ENCODE peak calls at places on chromosomes 3 and 15, in nine cellular contexts. P is esophagus squamous epithelium; Q is CD8-positive, alpha-beta T cell; M is stomach; D is breast epithelium; I is OCI-LY7; T is upper lobe of right lung; N is adrenal gland; C is tibial nerve. F is an unnamed sample. For H3K9me3, the result is how much of the 10 kb centered on the place peaks cover.

GRCh38 chr3:24323272-24323671 is 171.4 kb downstream of the THRB start:
- DNase-seq in P (no peak), Q (no peak), M (no peak), D (no peak), I (no peak), T (no peak), N (no peak), C (no peak), F (no peak)

GRCh38 chr3:177658354-177658753 is 461.1 kb upstream of the TBL1XR1 start:
- DNase-seq in P (no peak), Q (no peak), M (no peak), D (no peak), I (no peak), T (no peak), N (no peak), C (no peak), F (no peak)

GRCh38 chr15:94175420-94175819 is 55.9 kb upstream of the MCTP2 start:
- DNase-seq in P (no peak), Q (no peak), M (no peak), D (no peak), I (no peak), T (no peak), N (no peak), C (no peak), F (peak)

GRCh38 chr3:65894679-65895078 is 144.0 kb downstream of the MAGI1 start:
- DNase-seq in P (no peak), Q (no peak), M (no peak), D (no peak), I (no peak), T (no peak), N (no peak), C (no peak), F (peak)

GRCh38 chr3:189842681-189843602 is 211.8 kb downstream of the TP63 start:
- DNase-seq in P (no peak), Q (no peak), M (no peak), D (no peak), I (no peak), T (no peak), N (peak), C (no peak), F (no peak)

GRCh38 chr3:32869513-32870047 is 51.8 kb downstream of the TRIM71 start:
- DNase-seq in P (no peak), Q (no peak), M (no peak), D (no peak), I (no peak), T (no peak), N (no peak), C (no peak), F (no peak)

GRCh38 chr15:48963524-48964113 is at the start of gene SHC4:
- DNase-seq in P (no peak), Q (no peak), M (peak), D (peak), I (no peak), T (peak), N (peak), C (peak), F (peak)

GRCh38 chr3:140943781-140944547 is 2.3 kb downstream of the SLC25A36 start:
- DNase-seq in P (no peak), Q (no peak), M (no peak), D (no peak), I (no peak), T (no peak), N (no peak), C (no peak), F (no peak)

GRCh38 chr15:40330368-40330836 is 6.9 kb downstream of the INAFM2 start:
- DNase-seq in P (no peak), Q (no peak), M (no peak), D (no peak), I (no peak), T (peak), N (no peak), C (no peak), F (peak)

GRCh38 chr3:107523361-107524213 is 825 bp downstream of the BBX start:
- DNase-seq in P (peak), Q (peak), M (peak), D (peak), I (peak), T (peak), N (peak), C (peak), F (peak)

GRCh38 chr3:19046440-19046839 is 101.9 kb upstream of the KCNH8 start:
- DNase-seq in P (no peak), Q (no peak), M (no peak), D (no peak), I (peak), T (no peak), N (no peak), C (no peak), F (no peak)

GRCh38 chr3:182492536-182492935 is 300.8 kb upstream of the ATP11B start:
- DNase-seq in P (no peak), Q (no peak), M (no peak), D (no peak), I (no peak), T (no peak), N (no peak), C (no peak), F (no peak)

GRCh38 chr3:133040696-133041523 is 2.7 kb downstream of the TMEM108 start:
- DNase-seq in P (no peak), Q (no peak), M (peak), D (peak), I (peak), T (peak), N (peak), C (peak), F (peak)

GRCh38 chr15:70034596-70034995 is 63.1 kb downstream of the TLE3 start:
- DNase-seq in P (no peak), Q (no peak), M (no peak), D (no peak), I (no peak), T (peak), N (no peak), C (no peak), F (no peak)

GRCh38 chr3:39192490-39193092 is at the start of gene XIRP1:
- DNase-seq in P (no peak), Q (no peak), M (no peak), D (no peak), I (no peak), T (no peak), N (no peak), C (no peak), F (peak)

GRCh38 chr3:106963446-106963845 is 413.8 kb upstream of the CCDC54 start:
- DNase-seq in P (no peak), Q (no peak), M (no peak), D (no peak), I (no peak), T (no peak), N (no peak), C (no peak), F (peak)

GRCh38 chr15:39084683-39085530 is 496.0 kb upstream of the THBS1 start:
- DNase-seq in P (no peak), Q (no peak), M (no peak), D (no peak), I (no peak), T (no peak), N (no peak), C (no peak), F (peak)

GRCh38 chr15:52709172-52709979 is 30.2 kb upstream of the ATOSA start:
- DNase-seq in P (no peak), Q (no peak), M (peak), D (peak), I (peak), T (no peak), N (no peak), C (no peak), F (no peak)

GRCh38 chr3:66280304-66280703 is 59.5 kb downstream of the SLC25A26 start:
- DNase-seq in P (no peak), Q (no peak), M (no peak), D (no peak), I (no peak), T (no peak), N (no peak), C (no peak), F (no peak)

GRCh38 chr3:12229896-12230295 is 59.0 kb upstream of the PPARG start:
- DNase-seq in P (no peak), Q (no peak), M (peak), D (no peak), I (no peak), T (peak), N (no peak), C (no peak), F (no peak)

GRCh38 chr15:38205502-38206235 is 47.0 kb upstream of the SPRED1 start:
- DNase-seq in P (no peak), Q (no peak), M (no peak), D (no peak), I (no peak), T (no peak), N (no peak), C (no peak), F (no peak)

GRCh38 chr3:183904833-183905780 is 20.4 kb upstream of the PARL start:
- DNase-seq in P (no peak), Q (no peak), M (peak), D (no peak), I (no peak), T (no peak), N (no peak), C (no peak), F (no peak)

GRCh38 chr3:43794776-43795175 is 104.0 kb downstream of the ABHD5 start:
- DNase-seq in P (no peak), Q (no peak), M (no peak), D (no peak), I (no peak), T (no peak), N (peak), C (no peak), F (no peak)

GRCh38 chr3:15977598-15978232 is 179.9 kb upstream of the ANKRD28 start:
- DNase-seq in P (no peak), Q (no peak), M (no peak), D (no peak), I (no peak), T (no peak), N (no peak), C (no peak), F (no peak)

GRCh38 chr3:47006145-47006651 is 26.7 kb downstream of the NBEAL2 start:
- DNase-seq in P (no peak), Q (no peak), M (no peak), D (peak), I (no peak), T (peak), N (no peak), C (no peak), F (no peak)

DNA sequence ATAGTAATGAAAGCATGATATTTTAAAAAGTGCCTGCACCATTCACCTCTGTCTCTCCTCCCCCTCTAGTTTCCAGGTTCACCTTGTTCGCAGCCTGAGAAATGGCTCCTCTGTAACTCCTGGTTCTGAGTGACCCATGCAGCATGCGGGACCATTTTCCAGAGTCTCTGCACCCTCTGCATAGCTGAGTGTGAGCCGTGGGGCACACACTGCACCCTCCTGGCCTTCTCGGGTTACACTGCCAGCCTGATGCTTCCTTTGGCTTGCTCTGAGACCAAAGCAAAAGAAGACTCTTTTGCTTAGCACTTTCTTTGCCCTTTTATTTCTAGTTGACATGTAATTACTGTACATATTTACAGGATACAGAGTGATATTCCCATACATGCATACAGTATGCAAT is 287.3 kb downstream of the GABRG3 start:
- DNase-seq in P (no peak), Q (no peak), M (no peak), D (no peak), I (no peak), T (no peak), N (no peak), C (no peak), F (no peak)
- H3K9me3 ChIP-seq in P (under half), Q (under half), M (under half), D (under half), I (under half), T (under half), N (under half), C (under half), F (under half)

DNA sequence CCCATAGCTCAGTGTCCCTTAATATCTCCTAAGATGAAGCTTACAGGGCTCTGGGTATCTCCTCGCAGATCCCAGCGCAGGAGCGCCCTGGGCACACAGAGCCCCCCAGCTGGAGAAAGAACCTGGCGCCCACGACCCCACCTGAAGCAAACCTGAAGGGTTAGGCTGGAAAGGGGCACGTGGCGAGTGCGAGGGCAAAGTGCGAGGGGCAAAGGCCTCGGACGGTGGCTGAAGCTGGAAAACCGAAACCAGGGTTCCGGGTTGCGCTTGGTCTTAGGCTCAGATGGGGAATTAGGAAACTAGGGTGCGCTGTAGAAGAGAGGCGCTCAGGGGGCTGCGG is 3.9 kb downstream of the SOX14 start:
- DNase-seq in P (no peak), Q (no peak), M (no peak), D (no peak), I (no peak), T (no peak), N (no peak), C (no peak), F (no peak)
- H3K9me3 ChIP-seq in P (under half), Q (under half), M (under half), D (under half), I (under half), T (under half), N (under half), C (under half), F (under half)

GRCh38 chr3:163779396-163780344 is 1298.6 kb downstream of the SI start:
- DNase-seq in P (no peak), Q (no peak), M (no peak), D (no peak), I (no peak), T (no peak), N (no peak), C (no peak), F (no peak)

GRCh38 chr3:163773136-163773535 is 1305.2 kb downstream of the SI start:
- DNase-seq in P (no peak), Q (no peak), M (no peak), D (no peak), I (no peak), T (no peak), N (no peak), C (no peak), F (no peak)

DNA sequence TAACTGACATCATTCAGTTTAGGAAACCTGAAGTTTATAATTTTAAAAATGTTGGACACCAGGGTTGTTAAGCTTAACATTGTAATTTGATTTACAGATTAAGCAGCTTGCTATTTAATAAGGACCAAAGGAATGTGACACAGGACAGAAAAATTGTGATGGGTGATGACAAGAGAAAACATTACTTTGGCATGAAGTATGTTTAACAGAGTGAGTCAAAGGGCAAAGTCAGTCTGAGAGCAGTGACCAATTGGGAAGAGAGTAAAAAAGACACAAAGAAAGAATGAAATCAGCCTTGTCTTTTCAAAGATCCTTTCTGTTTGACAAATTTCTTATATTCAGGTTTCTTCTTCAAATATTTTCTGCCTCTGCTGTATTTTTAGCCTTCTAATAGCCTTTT is 1301.5 kb downstream of the SI start:
- DNase-seq in P (no peak), Q (no peak), M (no peak), D (no peak), I (no peak), T (no peak), N (no peak), C (no peak), F (no peak)
- H3K9me3 ChIP-seq in P (under half), Q (under half), M (under half), D (under half), I (under half), T (under half), N (under half), C (under half), F (under half)

DNA sequence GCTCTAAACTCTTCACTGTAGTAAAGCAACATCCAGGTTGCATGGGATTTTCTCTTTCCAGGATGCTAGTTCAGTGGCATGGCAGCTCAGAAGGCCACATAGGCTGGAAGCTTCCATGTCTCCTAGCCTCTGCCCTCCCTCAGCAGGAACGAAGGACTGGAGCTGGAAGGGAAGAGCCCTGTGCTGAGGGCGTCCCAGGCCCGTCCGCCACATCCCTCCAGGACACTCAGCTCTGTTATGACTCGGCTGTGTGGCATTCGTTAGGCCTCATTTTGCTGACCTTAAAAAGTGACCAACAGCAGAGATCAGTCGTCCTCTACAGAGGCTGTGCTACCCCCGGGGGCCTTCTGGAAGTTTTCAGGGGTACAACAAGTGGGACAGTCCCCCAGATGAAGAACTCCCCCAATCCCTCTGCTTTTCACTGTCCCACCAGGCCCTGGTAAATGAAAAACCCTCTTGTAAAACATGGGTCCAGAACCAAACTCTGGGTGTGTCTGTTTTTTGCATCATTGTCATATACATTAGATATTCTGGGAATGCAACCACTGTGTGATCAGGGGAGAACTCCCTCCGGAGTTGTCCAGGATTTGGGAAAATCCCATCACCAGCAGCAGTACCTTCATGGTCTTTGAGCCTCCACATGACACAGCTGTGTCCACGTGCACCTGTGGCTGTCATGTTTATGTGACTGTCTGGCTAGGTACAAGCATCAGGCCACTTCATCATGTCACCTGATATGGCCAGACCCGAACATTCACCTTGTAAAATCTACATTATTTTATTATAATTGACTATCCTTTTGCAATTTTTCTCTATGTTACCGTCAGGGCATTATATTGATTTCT is 149.9 kb downstream of the OR4M2 start:
- DNase-seq in P (no peak), Q (no peak), M (no peak), D (no peak), I (no peak), T (peak), N (no peak), C (no peak), F (no peak)
- H3K9me3 ChIP-seq in P (under half), Q (under half), M (under half), D (under half), I (under half), T (under half), N (under half), C (under half), F (under half)

F was measured in mesenchymal stem cell.